ENCODE peak calls at places on chromosomes 16 and 17, in five cellular contexts. Y is activated T-helper 1 cell treated with Interleukin-2 at 50 U/mL for 16 hours; Q is HTR-8/SVneo; H is HS-27A; L is stimulated activated CD4-positive, alpha-beta T cell treated with anti-CD3 and anti-CD28 coated beads, Interleukin-15, amount 100 ng/mL, for 24 hours. O is an unnamed sample.

GRCh38 chr16:56426585-56426984 is 1.2 kb upstream of the AMFR start:
- DNase-seq in Y (no peak), Q (no peak), H (no peak), L (no peak), O (no peak)

GRCh38 chr17:13420294-13421277 is 181.1 kb downstream of the HS3ST3A1 start:
- DNase-seq in Y (no peak), Q (no peak), H (no peak), L (no peak), O (no peak)

GRCh38 chr16:81940781-81941560 is 70.3 kb downstream of the SDR42E1 start:
- DNase-seq in Y (no peak), Q (peak), H (peak), L (peak), O (peak)

GRCh38 chr16:1183235-1183907 is 30.5 kb downstream of the CACNA1H start:
- DNase-seq in Y (no peak), Q (no peak), H (no peak), L (no peak), O (peak)

GRCh38 chr16:20940864-20941634 is 40.5 kb downstream of the LYRM1 start:
- DNase-seq in Y (no peak), Q (no peak), H (no peak), L (peak), O (no peak)

GRCh38 chr17:4584125-4584834 is at the start of gene SMTNL2:
- DNase-seq in Y (no peak), Q (peak), H (no peak), L (peak), O (peak)

GRCh38 chr17:33905338-33905800 is 349.7 kb upstream of the CCL2 start:
- DNase-seq in Y (no peak), Q (no peak), H (no peak), L (no peak), O (no peak)

GRCh38 chr17:77317091-77317519 is 176.3 kb downstream of the SEC14L1 start:
- DNase-seq in Y (no peak), Q (no peak), H (no peak), L (no peak), O (peak)

GRCh38 chr17:13885953-13886889 is 183.1 kb upstream of the COX10 start:
- DNase-seq in Y (no peak), Q (no peak), H (no peak), L (no peak), O (no peak)

GRCh38 chr16:75322706-75323105 is 71.3 kb upstream of the BCAR1 start:
- DNase-seq in Y (no peak), Q (no peak), H (no peak), L (no peak), O (no peak)

GRCh38 chr16:70331588-70332358 is 14.9 kb upstream of the DDX19A start:
- DNase-seq in Y (no peak), Q (peak), H (no peak), L (peak), O (no peak)

GRCh38 chr16:20610192-20610891 is 34.2 kb upstream of the ACSM2B start:
- DNase-seq in Y (no peak), Q (no peak), H (no peak), L (no peak), O (peak)

GRCh38 chr16:9821331-9821730 is 360.9 kb downstream of the GRIN2A start:
- DNase-seq in Y (no peak), Q (no peak), H (no peak), L (no peak), O (peak)

GRCh38 chr17:60421273-60422161 is 772 bp upstream of the CHCT1 start:
- DNase-seq in Y (peak), Q (peak), H (no peak), L (peak), O (peak)

GRCh38 chr17:17739388-17740066 is 58.3 kb downstream of the RAI1 start:
- DNase-seq in Y (no peak), Q (peak), H (peak), L (no peak), O (peak)

GRCh38 chr16:67967183-67967955 is 1.1 kb downstream of the SLC12A4 start:
- DNase-seq in Y (no peak), Q (no peak), H (no peak), L (peak), O (no peak)

GRCh38 chr17:49616086-49616485 is 40.4 kb downstream of the NXPH3 start:
- DNase-seq in Y (no peak), Q (no peak), H (no peak), L (no peak), O (no peak)

GRCh38 chr16:84378567-84378966 is 10.2 kb downstream of the ATP2C2 start:
- DNase-seq in Y (no peak), Q (no peak), H (no peak), L (no peak), O (no peak)

GRCh38 chr16:11896776-11897175 is 19.0 kb downstream of the GSPT1 start:
- DNase-seq in Y (no peak), Q (no peak), H (peak), L (no peak), O (no peak)

GRCh38 chr16:11271610-11272009 is 1.8 kb downstream of the PRM3 start:
- DNase-seq in Y (no peak), Q (no peak), H (no peak), L (no peak), O (no peak)

GRCh38 chr17:17877548-17878358 is 41.0 kb upstream of the SREBF1 start:
- DNase-seq in Y (no peak), Q (no peak), H (no peak), L (no peak), O (peak)